ENCODE peak calls at places on chromosomes 5 and 9, in six cellular contexts. D is astrocyte of the spinal cord, B is thoracic aorta, H is foreskin fibroblast, W is fibroblast of lung, F is brain microvascular endothelial cell. X is an unnamed sample.

GRCh38 chr5:138911441-138911840 is 36.3 kb upstream of the LRRTM2 start:
- DNase-seq in H (no peak), B (no peak), D (peak), F (peak), W (no peak), X (peak)

GRCh38 chr5:590343-590742 is 21.8 kb upstream of the CEP72 start:
- DNase-seq in W (no peak), F (no peak), D (no peak), B (no peak), H (no peak), X (no peak)

GRCh38 chr9:132210472-132211145 is 48.8 kb downstream of the NTNG2 start:
- DNase-seq in F (no peak), W (peak), H (peak), B (no peak), D (no peak), X (no peak)

GRCh38 chr9:108643756-108644510 is 211.9 kb downstream of the ACTL7B start:
- DNase-seq in H (peak), B (no peak), F (peak), D (no peak), W (peak), X (no peak)

GRCh38 chr9:103798620-103799019 is 295.5 kb upstream of the SMC2 start:
- DNase-seq in D (peak), F (peak), H (peak), B (no peak), W (no peak), X (peak)

GRCh38 chr5:84181093-84181492 is 203.6 kb downstream of the EDIL3 start:
- DNase-seq in H (no peak), W (no peak), F (no peak), B (no peak), D (peak), X (no peak)

GRCh38 chr5:3778000-3778570 is 182.5 kb downstream of the IRX1 start:
- DNase-seq in W (no peak), F (no peak), H (no peak), B (no peak), D (no peak), X (no peak)

GRCh38 chr5:78495800-78496199 is 135.4 kb downstream of the SCAMP1 start:
- DNase-seq in H (no peak), D (no peak), F (no peak), W (no peak), B (no peak), X (no peak)

GRCh38 chr5:75734913-75735789 is 17.9 kb upstream of the POC5 start:
- DNase-seq in F (peak), D (peak), W (no peak), H (peak), B (no peak), X (peak)

GRCh38 chr9:92650839-92651621 is 18.9 kb downstream of the IPPK start:
- DNase-seq in D (peak), W (no peak), F (peak), H (peak), B (no peak), X (peak)

GRCh38 chr5:57370376-57370775 is 112.2 kb downstream of the ACTBL2 start:
- DNase-seq in H (no peak), F (no peak), D (no peak), B (no peak), W (no peak), X (no peak)

GRCh38 chr9:125633116-125633743 is 73.8 kb downstream of the MAPKAP1 start:
- DNase-seq in W (no peak), D (no peak), B (no peak), F (no peak), H (no peak), X (peak)

GRCh38 chr5:158522001-158522400 is 577.7 kb downstream of the EBF1 start:
- DNase-seq in D (peak), B (no peak), F (peak), W (peak), H (peak), X (peak)

GRCh38 chr9:2082802-2083201 is 67.7 kb downstream of the SMARCA2 start:
- DNase-seq in W (peak), D (no peak), H (no peak), B (no peak), F (no peak), X (no peak)

GRCh38 chr5:160957312-160957711 is 105.3 kb upstream of the ATP10B start:
- DNase-seq in B (no peak), W (no peak), D (no peak), H (no peak), F (no peak), X (no peak)

GRCh38 chr9:23587433-23587832 is 238.6 kb downstream of the ELAVL2 start:
- DNase-seq in H (no peak), F (no peak), W (no peak), B (peak), D (peak), X (no peak)

GRCh38 chr5:106127985-106128384 is 1542.8 kb downstream of the EFNA5 start:
- DNase-seq in H (no peak), F (no peak), W (no peak), B (no peak), D (no peak), X (no peak)

GRCh38 chr9:81849631-81850259 is 78.5 kb upstream of the SPATA31D4 start:
- DNase-seq in D (no peak), B (no peak), F (no peak), W (no peak), H (no peak), X (no peak)

GRCh38 chr9:111975709-111976108 is 79.1 kb downstream of the UGCG start:
- DNase-seq in F (no peak), D (no peak), W (no peak), H (peak), B (no peak), X (no peak)

GRCh38 chr5:153941265-153941664 is 97.4 kb downstream of the FAM114A2 start:
- DNase-seq in H (no peak), F (no peak), W (no peak), B (no peak), D (no peak), X (no peak)

GRCh38 chr9:127535834-127536233 is 76.2 kb upstream of the STXBP1 start:
- DNase-seq in F (peak), W (no peak), D (no peak), H (peak), B (no peak), X (peak)

GRCh38 chr9:5671711-5672353 is 42.9 kb downstream of the RIC1 start:
- DNase-seq in B (no peak), W (no peak), H (no peak), F (no peak), D (peak), X (peak)

GRCh38 chr9:2179557-2179956 is 164.4 kb downstream of the SMARCA2 start:
- DNase-seq in F (no peak), W (no peak), B (no peak), D (no peak), H (no peak), X (no peak)

GRCh38 chr5:147168578-147169327 is 66.1 kb upstream of the STK32A start:
- DNase-seq in H (peak), W (peak), B (no peak), F (peak), D (peak), X (no peak)

GRCh38 chr9:6551126-6551525 is 94.4 kb downstream of the GLDC start:
- DNase-seq in F (no peak), W (no peak), B (no peak), D (no peak), H (no peak), X (peak)

GRCh38 chr5:1594336-1595106 is 70.8 kb upstream of the LPCAT1 start:
- DNase-seq in H (peak), B (peak), F (no peak), W (peak), D (no peak), X (peak)

GRCh38 chr5:160269017-160269416 is 39.7 kb downstream of the FABP6 start:
- DNase-seq in W (peak), D (peak), B (peak), F (peak), H (peak), X (peak)

GRCh38 chr5:173622639-173623038 is 6.2 kb upstream of the BOD1 start:
- DNase-seq in W (no peak), F (no peak), H (no peak), D (no peak), B (no peak), X (no peak)

GRCh38 chr5:173238312-173239232 is 3.6 kb upstream of the NKX2-5 start:
- DNase-seq in F (no peak), D (no peak), W (no peak), H (peak), B (no peak), X (no peak)

GRCh38 chr9:75685059-75685458 is 205.4 kb upstream of the PCSK5 start:
- DNase-seq in B (no peak), H (no peak), W (no peak), F (no peak), D (no peak), X (no peak)

GRCh38 chr5:79611046-79611829 is 1.0 kb upstream of the TENT2 start:
- DNase-seq in H (no peak), W (no peak), F (no peak), D (no peak), B (no peak), X (no peak)
- H3K4me3 ChIP-seq in H (peak), W (peak), F (peak), D (peak), B (peak), X (peak)

GRCh38 chr5:141677415-141677814 is 4.6 kb downstream of the ARAP3 start:
- DNase-seq in H (no peak), W (no peak), F (no peak), B (no peak), D (no peak), X (no peak)
- TF ChIP-seq CTCF in H (no peak), W (peak), F (peak), B (no peak), D (peak), X (peak)

GRCh38 chr9:77016526-77017504 is 2.6 kb upstream of the FOXB2 start:
- DNase-seq in H (no peak), D (no peak), W (no peak), B (no peak), F (no peak), X (no peak)
- H3K4me3 ChIP-seq in H (no peak), D (no peak), W (no peak), B (peak), F (no peak), X (no peak)

GRCh38 chr5:115169392-115170127 is at the start of gene TRIM36:
- DNase-seq in D (peak), H (peak), B (peak), F (peak), W (peak), X (peak)
- TF ChIP-seq CTCF in D (no peak), H (no peak), B (no peak), F (peak), W (no peak), X (peak)

GRCh38 chr9:97854696-97855485 is 1.9 kb downstream of the FOXE1 start:
- DNase-seq in H (no peak), B (no peak), F (no peak), W (no peak), D (no peak), X (no peak)

GRCh38 chr9:97853056-97853843 is at the start of gene FOXE1:
- DNase-seq in D (no peak), F (no peak), W (no peak), H (no peak), B (no peak), X (no peak)

GRCh38 chr9:97855486-97855875 is 2.5 kb downstream of the FOXE1 start:
- DNase-seq in D (no peak), F (no peak), H (no peak), B (no peak), W (no peak), X (no peak)

GRCh38 chr9:97852399-97853055 is 499 bp upstream of the FOXE1 start:
- DNase-seq in B (no peak), F (no peak), W (no peak), H (no peak), D (no peak), X (no peak)

DNA sequence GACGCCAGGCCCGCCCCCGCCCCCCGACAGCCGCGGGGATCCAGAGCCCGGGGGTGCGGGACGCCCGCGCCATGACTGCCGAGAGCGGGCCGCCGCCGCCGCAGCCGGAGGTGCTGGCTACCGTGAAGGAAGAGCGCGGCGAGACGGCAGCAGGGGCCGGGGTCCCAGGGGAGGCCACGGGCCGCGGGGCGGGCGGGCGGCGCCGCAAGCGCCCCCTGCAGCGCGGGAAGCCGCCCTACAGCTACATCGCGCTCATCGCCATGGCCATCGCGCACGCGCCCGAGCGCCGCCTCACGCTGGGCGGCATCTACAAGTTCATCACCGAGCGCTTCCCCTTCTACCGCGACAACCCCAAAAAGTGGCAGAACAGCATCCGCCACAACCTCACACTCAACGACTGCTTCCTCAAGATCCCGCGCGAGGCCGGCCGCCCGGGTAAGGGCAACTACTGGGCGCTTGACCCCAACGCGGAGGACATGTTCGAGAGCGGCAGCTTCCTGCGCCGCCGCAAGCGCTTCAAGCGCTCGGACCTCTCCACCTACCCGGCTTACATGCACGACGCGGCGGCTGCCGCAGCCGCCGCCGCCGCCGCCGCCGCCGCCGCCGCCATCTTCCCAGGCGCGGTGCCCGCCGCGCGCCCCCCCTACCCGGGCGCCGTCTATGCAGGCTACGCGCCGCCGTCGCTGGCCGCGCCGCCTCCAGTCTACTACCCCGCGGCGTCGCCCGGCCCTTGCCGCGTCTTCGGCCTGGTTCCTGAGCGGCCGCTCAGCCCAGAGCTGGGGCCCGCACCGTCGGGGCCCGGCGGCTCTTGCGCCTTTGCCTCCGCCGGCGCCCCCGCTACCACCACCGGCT is 1.0 kb downstream of the FOXE1 start:
- DNase-seq in F (no peak), D (no peak), H (peak), B (no peak), W (peak), X (peak)
- H3K4me3 ChIP-seq in F (no peak), D (no peak), H (peak), B (peak), W (no peak), X (peak)

GRCh38 chr5:164600929-164601535 is 1095.6 kb downstream of the MAT2B start:
- DNase-seq in D (no peak), F (no peak), H (no peak), B (no peak), W (no peak), X (no peak)

GRCh38 chr5:164600166-164600715 is 1094.8 kb downstream of the MAT2B start:
- DNase-seq in H (no peak), F (no peak), B (no peak), W (peak), D (peak), X (peak)

DNA sequence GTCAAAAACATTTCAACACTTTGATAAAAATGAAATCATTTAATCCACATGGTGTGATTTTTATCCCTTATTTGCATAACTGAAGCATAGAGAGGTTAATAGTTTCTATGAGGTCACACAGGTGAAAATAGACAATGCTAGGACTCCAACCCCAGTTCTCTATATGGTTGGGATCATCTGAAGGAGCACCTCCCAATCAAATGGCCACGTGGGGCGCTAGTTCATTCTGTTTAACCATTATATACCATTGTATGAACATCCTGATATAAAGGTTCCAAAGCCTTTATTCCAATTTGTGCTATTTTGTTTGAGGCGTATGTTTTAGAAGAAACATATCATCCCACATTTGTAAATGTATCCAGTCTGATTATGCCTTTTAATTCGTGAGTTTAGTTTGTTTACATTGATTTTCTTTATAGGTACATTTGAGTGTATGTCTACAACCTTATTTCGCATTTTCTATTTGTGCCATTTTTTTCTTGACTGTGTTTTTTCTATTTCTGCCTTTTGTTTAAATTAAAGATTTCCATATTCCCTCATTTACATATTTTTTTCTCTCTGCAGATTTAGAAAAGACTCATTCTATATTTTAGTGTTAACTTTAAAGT is 1092.0 kb downstream of the MAT2B start:
- DNase-seq in D (no peak), F (no peak), H (no peak), W (no peak), B (no peak), X (no peak)
- TF ChIP-seq CTCF in D (peak), F (peak), H (no peak), W (peak), B (no peak), X (no peak)

GRCh38 chr5:167171056-167171455 is 1120.4 kb upstream of the WWC1 start:
- DNase-seq in D (no peak), F (no peak), W (no peak), B (no peak), H (no peak), X (no peak)
- H3K4me3 ChIP-seq in D (no peak), F (no peak), W (no peak), B (no peak), H (no peak), X (no peak)

GRCh38 chr5:149438711-149439132 is 59.6 kb upstream of the IL17B start:
- DNase-seq in B (no peak), H (no peak), F (no peak), D (no peak), W (no peak), X (no peak)

GRCh38 chr5:149441194-149441753 is 62.2 kb upstream of the IL17B start:
- DNase-seq in D (no peak), W (no peak), H (no peak), F (no peak), B (no peak), X (no peak)

GRCh38 chr5:149438281-149438680 is 59.2 kb upstream of the IL17B start:
- DNase-seq in B (no peak), F (no peak), H (no peak), D (no peak), W (no peak), X (no peak)

GRCh38 chr5:149441986-149442385 is 62.9 kb upstream of the IL17B start:
- DNase-seq in F (no peak), D (no peak), W (no peak), H (no peak), B (no peak), X (no peak)

DNA sequence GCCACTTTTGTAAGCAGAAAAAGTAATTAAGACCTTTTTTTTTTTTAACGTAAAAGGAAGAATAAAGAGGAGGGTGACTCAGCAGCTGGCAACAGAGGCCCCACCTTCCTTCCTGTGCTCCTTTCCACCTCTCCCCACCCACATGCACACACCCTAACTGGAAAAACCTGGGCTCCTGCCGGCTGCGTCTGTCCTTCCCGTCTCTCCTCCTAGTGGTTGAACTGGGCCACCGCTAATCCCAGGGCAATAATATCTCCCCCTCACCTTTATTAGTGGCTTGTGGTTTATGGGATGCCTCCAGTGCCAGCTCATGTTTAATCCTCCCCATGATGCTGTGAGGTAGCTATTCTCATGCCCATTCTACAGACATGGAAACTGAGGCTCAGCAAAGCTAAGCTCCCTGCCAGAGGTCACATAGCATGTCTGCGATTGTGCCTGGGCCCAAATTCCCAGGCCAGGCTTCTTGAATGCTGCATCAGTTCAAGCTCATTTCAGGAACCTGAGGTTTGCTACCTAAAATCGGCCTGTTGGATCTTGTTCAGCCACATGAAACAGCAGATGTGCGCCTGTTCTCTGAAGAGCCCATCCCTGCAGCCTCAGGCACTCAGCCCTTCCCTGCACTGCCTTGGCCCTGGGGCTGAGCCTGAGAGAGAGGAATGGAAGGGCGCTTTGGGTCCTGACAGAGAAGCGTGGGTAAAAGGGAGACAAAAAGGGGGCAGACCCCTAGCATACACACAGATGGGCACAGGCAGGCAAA is 61.0 kb upstream of the IL17B start:
- DNase-seq in H (peak), F (no peak), D (peak), B (no peak), W (peak), X (no peak)
- TF ChIP-seq CTCF in H (peak), F (peak), D (peak), B (no peak), W (peak), X (peak)

GRCh38 chr9:136329636-136330405 is 2.5 kb downstream of the GPSM1 start:
- DNase-seq in B (no peak), H (no peak), F (no peak), D (no peak), W (no peak), X (no peak)

GRCh38 chr9:136328011-136328621 is 777 bp downstream of the GPSM1 start:
- DNase-seq in F (no peak), H (no peak), D (no peak), W (no peak), B (no peak), X (no peak)

GRCh38 chr9:136330406-136330990 is 3.2 kb downstream of the GPSM1 start:
- DNase-seq in W (no peak), D (no peak), F (no peak), B (no peak), H (no peak), X (no peak)

GRCh38 chr9:136328622-136329041 is 1.3 kb downstream of the GPSM1 start:
- DNase-seq in F (peak), B (no peak), D (peak), H (peak), W (peak), X (peak)

DNA sequence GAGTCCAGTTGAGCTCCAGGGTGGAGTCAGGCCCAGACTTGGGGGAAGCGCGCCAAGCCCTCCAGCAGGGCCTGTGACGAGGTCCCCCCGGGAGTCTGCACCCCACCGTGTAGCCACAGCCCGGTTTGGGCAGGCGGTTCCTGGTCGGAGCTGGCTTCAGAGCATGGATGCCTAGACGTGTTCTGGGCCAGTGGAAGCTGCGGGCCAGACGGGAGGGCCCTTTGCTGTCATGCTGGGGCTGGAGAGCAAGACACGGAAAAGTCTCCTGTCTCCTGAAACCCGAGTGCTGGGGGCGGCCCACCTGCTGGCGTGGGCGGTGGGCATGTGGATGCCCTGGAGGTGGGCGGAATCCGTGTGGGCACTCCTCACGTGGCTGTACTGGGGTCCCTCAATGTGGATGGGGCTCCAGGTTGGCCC is 1.9 kb downstream of the GPSM1 start:
- DNase-seq in B (no peak), H (peak), W (no peak), F (no peak), D (no peak), X (no peak)
- H3K4me3 ChIP-seq in B (peak), H (peak), W (peak), F (peak), D (peak), X (peak)